ENCODE peak calls at places on chromosomes 11 and 22, in four cellular contexts. K is GM12878, X is HepG2, W is A549. C is an unnamed sample.

GRCh38 chr11:18394928-18395734 is 768 bp downstream of the LDHA start:
- DNase-seq in K (no peak), X (no peak), W (peak; percentile 21), C (peak; percentile 30)

GRCh38 chr22:48198489-48199459 is 1436.3 kb downstream of the TBC1D22A start:
- DNase-seq in K (no peak), X (no peak), W (no peak), C (no peak)

GRCh38 chr22:35318346-35319215 is 18.9 kb downstream of the TOM1 start:
- DNase-seq in K (no peak), X (no peak), W (no peak), C (no peak)

GRCh38 chr22:30317778-30318177 is 9.0 kb downstream of the TBC1D10A start:
- DNase-seq in K (no peak), X (no peak), W (no peak), C (no peak)

GRCh38 chr11:88420165-88420781 is 82.7 kb upstream of the CTSC start:
- DNase-seq in K (no peak), X (no peak), W (no peak), C (no peak)

GRCh38 chr11:122170815-122171475 is 54.9 kb upstream of the BLID start:
- DNase-seq in K (no peak), X (no peak), W (peak; percentile 56), C (no peak)

GRCh38 chr22:37726240-37726887 is 29.5 kb downstream of the TRIOBP start:
- DNase-seq in K (no peak), X (no peak), W (no peak), C (no peak)

GRCh38 chr11:59770324-59770723 is 15.1 kb downstream of the STX3 start:
- DNase-seq in K (no peak), X (no peak), W (no peak), C (no peak)

GRCh38 chr22:21074092-21074715 is 28.5 kb downstream of the LRRC74B start:
- DNase-seq in K (no peak), X (no peak), W (peak; percentile 9), C (no peak)

GRCh38 chr22:19329454-19329853 is 37.9 kb upstream of the CLTCL1 start:
- DNase-seq in K (no peak), X (no peak), W (no peak), C (no peak)

GRCh38 chr11:41281131-41281742 is 178.2 kb downstream of the LRRC4C start:
- DNase-seq in K (no peak), X (no peak), W (no peak), C (no peak)

DNA sequence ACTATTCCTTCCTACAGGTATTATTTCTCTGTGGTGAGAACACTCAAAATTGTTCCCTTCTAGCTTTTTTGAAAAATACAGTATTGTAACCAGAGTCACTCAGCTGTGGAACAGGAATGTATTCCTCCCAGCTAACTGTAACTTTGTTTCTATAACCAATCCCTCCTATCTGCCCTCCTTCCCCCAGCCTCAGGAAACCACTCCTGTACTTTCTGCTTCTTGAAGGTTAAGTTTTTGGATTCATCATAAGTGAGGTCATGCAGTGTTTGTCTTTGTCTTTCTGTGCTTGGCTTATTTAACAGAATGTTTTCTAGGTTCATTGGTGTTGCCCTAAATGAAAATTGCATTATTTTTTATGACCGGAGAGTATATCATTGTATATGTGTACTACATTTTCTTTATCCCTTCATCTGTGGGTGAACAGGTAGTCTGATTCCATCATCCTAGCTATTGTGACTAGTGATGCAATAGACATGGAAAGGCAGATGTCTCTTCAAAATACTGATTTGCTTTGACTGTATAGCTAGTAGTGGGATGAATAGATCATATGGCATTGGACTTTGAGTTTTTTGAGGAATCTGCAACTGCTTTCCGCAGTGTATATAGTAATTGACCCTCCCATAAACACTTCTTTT is 112.9 kb upstream of the GRK3 start:
- DNase-seq in K (no peak), X (no peak), W (no peak), C (no peak)
- TF ChIP-seq PBX3 in K (no peak), X (no peak), W (no peak), C (no peak)

GRCh38 chr11:119149371-119150275 is 771 bp downstream of the ABCG4 start:
- DNase-seq in K (no peak), X (no peak), W (no peak), C (peak; percentile 82)
- TF ChIP-seq PBX3 in K (no peak), X (no peak), W (no peak), C (no peak)

DNA sequence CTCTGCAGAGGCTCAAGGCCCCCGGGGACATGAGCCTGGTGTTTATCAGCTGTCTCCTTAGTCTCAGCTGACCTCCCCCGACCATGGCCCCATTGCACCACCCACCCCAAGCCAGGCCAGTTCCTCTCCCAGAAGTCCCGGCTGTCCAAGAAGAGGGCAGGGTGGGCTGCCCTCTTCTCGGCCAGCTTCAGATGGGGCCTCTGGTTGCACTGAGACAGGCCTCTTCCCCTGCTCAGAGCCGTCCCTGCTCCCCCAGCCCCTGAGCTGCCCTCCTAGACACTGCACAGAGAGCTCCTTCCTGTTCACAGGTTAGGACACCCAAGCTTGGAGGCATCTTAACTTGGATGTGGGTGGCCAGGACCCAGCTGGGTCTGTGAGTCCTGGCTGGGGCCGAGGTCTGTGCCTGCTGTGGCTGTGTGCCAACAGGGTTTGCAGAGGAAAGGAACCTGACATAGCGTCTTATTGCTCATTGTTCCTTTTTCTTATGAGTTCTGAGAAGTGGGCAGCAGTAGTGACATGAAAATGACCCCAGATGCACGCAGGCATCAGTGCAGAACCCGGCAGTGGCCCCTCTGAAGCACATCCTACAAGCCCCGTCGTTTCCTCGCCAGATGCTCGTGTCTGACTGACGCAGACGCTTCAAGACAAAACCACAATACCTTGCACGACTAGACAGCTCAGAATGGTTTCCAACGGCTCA is 5.5 kb downstream of the TRABD start:
- DNase-seq in K (peak; percentile 85), X (no peak), W (no peak), C (peak; percentile 78)
- TF ChIP-seq PBX3 in K (peak; percentile 68), X (no peak), W (no peak), C (no peak)

DNA sequence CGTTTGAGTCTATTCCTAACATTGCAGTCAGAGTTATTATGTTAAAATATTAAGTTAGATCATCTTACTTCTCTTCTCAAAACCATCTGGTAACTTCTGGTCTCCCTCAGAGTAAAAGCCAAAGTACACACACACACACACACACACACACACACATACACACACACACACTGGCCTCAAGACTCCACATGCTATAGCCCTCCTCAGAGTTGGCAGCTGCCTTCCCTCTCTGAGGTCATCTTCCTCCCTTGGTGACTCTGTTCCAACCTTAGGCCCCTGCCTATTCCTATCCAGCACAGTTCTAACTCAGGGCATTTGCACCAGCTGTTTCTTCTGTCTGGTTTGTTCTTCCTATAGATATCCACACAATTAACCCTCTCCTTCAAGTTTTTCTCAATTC is 272.0 kb upstream of the SESN3 start:
- DNase-seq in K (no peak), X (no peak), W (no peak), C (no peak)
- TF ChIP-seq PBX3 in K (no peak), X (no peak), W (no peak), C (no peak)

DNA sequence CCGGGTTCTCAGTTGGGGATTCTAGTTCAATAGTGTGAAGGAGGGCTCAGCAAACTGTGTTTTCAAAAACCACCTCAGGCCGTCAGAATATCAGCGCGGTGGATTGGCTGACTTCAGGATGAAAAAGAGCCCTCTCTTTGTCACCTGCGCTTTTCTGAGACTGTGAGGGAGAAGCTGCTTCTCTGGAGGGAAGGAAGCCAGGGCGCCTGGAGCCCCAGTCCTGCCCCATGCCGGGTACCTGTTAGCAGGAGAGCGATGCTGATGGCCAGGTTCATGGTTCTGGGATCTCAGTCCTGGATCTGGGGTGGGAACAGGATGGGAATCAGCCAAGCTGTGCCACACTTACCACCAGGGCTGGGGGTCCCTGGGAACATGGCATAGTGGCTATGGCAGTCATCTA is 2.3 kb downstream of the THY1 start:
- DNase-seq in K (no peak), X (no peak), W (no peak), C (no peak)
- TF ChIP-seq PBX3 in K (no peak), X (no peak), W (no peak), C (no peak)

DNA sequence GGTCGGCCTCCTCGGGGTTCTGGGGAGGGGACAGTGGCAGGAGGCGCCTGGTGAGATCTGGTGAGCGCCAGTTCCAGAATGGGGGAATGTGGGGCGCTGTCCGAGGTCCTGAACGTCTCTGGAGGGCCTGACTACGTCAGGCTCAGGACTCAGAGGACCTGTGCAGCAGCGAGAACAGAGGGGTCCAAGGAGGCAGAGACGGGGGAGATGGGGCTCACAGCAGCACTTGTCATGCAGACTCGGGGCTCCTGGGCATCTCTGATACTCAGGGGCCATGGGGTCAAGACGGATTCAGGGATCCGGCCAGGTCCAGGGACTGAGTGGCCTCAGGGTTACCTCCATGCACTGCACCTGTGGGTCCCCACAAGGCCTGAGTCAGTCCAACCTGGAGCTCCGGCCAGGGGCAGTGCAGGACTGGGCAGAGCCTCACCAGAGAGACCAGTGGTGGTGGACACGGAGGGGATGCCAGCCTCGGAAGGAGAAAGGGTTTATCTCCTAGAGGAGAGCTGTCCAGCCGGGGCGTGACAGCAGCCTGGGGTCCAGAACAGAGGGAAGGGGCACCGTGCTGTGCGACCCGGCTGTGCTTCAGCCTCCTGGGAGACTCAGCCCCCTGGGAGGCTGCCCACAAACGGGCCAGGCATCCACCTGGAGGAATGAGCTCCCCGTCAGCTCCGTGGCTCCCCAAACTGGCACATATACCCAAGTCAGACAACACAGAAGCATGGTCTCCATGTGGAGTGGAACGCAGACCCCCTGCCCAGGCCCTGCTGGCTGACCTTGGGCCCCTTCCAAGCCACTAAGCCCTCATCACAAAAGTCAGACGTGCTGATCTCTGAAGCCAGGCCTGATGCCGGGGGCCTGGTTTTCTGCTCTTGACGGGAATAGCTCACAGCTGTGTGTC is 92.0 kb downstream of the BRD1 start:
- DNase-seq in K (no peak), X (no peak), W (no peak), C (peak; percentile 76)
- TF ChIP-seq PBX3 in K (no peak), X (no peak), W (no peak), C (no peak)

DNA sequence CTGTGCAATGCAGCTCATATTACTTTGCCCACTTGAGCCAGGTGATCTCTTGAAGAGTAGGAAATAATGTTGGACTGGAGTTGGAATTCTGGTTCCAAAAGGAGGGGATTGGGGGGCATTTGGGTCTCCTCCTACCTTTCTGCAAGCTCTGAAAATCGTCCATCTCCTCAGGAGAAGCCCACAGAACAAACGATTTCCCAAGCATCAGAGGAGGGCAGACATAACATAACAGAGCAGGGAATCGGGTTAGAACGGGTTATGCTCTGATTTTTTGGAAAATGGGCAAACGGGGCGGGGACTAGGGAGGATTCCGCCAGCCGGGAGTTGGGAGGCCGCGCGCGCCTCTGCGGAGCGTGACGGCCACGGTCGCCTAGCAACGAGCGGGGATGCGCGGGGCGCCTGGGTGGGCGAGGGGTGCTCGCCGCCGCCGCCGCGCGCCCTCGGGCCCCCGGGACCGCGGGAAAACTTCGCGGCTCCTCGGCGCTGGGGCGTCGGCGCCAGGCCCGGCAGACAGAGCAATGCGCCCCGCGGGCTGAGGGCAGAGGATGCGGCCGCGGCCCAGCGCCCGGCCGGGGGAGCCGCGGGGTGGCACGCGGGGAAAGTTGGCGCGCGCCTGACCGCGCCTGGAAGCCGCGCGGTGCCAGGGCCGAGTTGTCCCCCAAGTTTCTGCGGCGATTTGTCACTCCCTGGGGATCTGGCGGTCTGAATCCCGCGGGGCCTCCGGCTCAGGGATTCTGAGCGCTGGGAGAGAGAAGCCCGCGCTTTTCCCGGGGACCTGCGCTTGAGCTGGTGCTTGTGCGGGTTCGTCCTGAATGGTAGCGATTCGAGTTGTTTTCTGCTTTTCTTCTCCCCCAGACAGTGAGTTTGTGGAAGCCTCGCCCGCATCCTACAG is 27.8 kb upstream of the AMOTL1 start:
- DNase-seq in K (no peak), X (no peak), W (no peak), C (peak; percentile 89)
- TF ChIP-seq PBX3 in K (no peak), X (no peak), W (no peak), C (no peak)

DNA sequence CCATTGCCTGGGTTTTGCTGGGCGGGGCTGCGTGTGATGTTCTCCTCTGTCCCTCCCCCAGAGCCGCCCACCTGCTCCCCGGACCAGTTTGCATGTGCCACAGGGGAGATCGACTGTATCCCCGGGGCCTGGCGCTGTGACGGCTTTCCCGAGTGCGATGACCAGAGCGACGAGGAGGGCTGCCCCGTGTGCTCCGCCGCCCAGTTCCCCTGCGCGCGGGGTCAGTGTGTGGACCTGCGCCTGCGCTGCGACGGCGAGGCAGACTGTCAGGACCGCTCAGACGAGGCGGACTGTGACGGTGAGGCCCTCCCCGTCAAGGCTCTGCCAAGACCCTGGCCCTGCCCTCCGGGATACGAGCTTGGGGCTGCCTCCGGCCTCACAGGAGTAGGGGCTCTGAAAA is 27.0 kb upstream of the PPP6R3 start:
- DNase-seq in K (no peak), X (no peak), W (no peak), C (no peak)
- TF ChIP-seq PBX3 in K (no peak), X (no peak), W (no peak), C (no peak)

C was measured in SK-N-SH.